ENCODE peak calls at places on chromosomes 13 and 19, in ten cellular contexts. W, B, P, Y, N, J, S, R, M and U are unnamed samples.

GRCh38 chr13:61727714-61728275 is 312.1 kb upstream of the PCDH20 start:
- DNase-seq in N (no peak), M (no peak), J (no peak), S (no peak), Y (no peak), R (peak; percentile 71), P (no peak), W (no peak), B (no peak), U (no peak)

GRCh38 chr19:51418707-51419106 is 1.3 kb upstream of the SIGLEC10 start:
- DNase-seq in M (no peak), B (no peak), W (no peak), N (no peak), Y (no peak), S (no peak), J (no peak), R (no peak), P (no peak), U (no peak)

GRCh38 chr13:38570706-38571105 is 116.2 kb upstream of the FREM2 start:
- DNase-seq in W (no peak), R (no peak), P (no peak), M (no peak), N (no peak), Y (no peak), B (no peak), J (no peak), S (no peak), U (no peak)

GRCh38 chr13:43127827-43128226 is 104.4 kb downstream of the DNAJC15 start:
- DNase-seq in M (no peak), Y (no peak), W (no peak), P (no peak), N (no peak), R (no peak), S (no peak), J (no peak), B (no peak), U (no peak)

GRCh38 chr19:32800757-32801156 is 68.8 kb downstream of the SLC7A9 start:
- DNase-seq in B (no peak), Y (no peak), S (no peak), M (no peak), W (no peak), P (no peak), R (no peak), N (no peak), J (no peak), U (no peak)

GRCh38 chr13:80040219-80040976 is 300.5 kb downstream of the SPRY2 start:
- DNase-seq in B (no peak), S (no peak), W (no peak), Y (no peak), N (peak; percentile 95), P (no peak), M (no peak), J (peak; percentile 100), R (no peak), U (no peak)

GRCh38 chr19:3471954-3472655 is 8.2 kb downstream of the SMIM24 start:
- DNase-seq in S (peak; percentile 14), R (no peak), J (no peak), M (no peak), P (no peak), B (peak; percentile 37), Y (peak; percentile 21), N (no peak), W (peak; percentile 56), U (no peak)

GRCh38 chr13:75359266-75359665 is 122.7 kb downstream of the TBC1D4 start:
- DNase-seq in R (peak; percentile 89), M (no peak), S (no peak), Y (no peak), B (no peak), J (peak; percentile 94), P (no peak), W (no peak), N (peak; percentile 90), U (no peak)

GRCh38 chr19:32240316-32240715 is 105.1 kb upstream of the ZNF507 start:
- DNase-seq in N (no peak), P (no peak), B (no peak), J (no peak), W (no peak), R (no peak), S (no peak), Y (no peak), M (no peak), U (no peak)

GRCh38 chr19:30226464-30227070 is 145.6 kb upstream of the ZNF536 start:
- DNase-seq in J (no peak), S (no peak), M (no peak), Y (no peak), W (no peak), P (peak; percentile 23), N (no peak), R (peak; percentile 38), B (no peak), U (no peak)

GRCh38 chr13:25977216-25977615 is 74.6 kb downstream of the SHISA2 start:
- DNase-seq in R (peak; percentile 97), S (no peak), M (no peak), B (no peak), Y (no peak), P (no peak), N (no peak), W (peak; percentile 24), J (no peak), U (no peak)

GRCh38 chr19:15294591-15294990 is 37.7 kb downstream of the BRD4 start:
- DNase-seq in P (no peak), W (peak; percentile 44), Y (no peak), S (no peak), J (no peak), B (no peak), M (peak; percentile 11), N (peak; percentile 57), R (no peak), U (no peak)

GRCh38 chr19:58575183-58576041 is 2.3 kb upstream of the MZF1 start:
- DNase-seq in R (peak; percentile 97), P (peak; percentile 66), N (peak; percentile 90), M (no peak), B (peak; percentile 60), Y (peak; percentile 66), W (peak; percentile 85), S (peak; percentile 63), J (peak; percentile 85), U (peak; percentile 58)

GRCh38 chr13:61685683-61686013 is 270.0 kb upstream of the PCDH20 start:
- DNase-seq in R (peak; percentile 81), S (no peak), B (no peak), W (no peak), N (no peak), Y (no peak), M (peak; percentile 25), J (no peak), P (no peak), U (no peak)

GRCh38 chr19:45798995-45799517 is 6.4 kb upstream of the DMWD start:
- DNase-seq in Y (peak; percentile 53), M (no peak), W (peak; percentile 79), J (peak; percentile 83), N (peak; percentile 93), R (peak; percentile 54), S (peak; percentile 33), B (peak; percentile 41), P (peak; percentile 76), U (peak; percentile 41)

GRCh38 chr13:24495151-24495729 is 17.3 kb downstream of the PARP4 start:
- DNase-seq in B (no peak), Y (no peak), R (no peak), P (no peak), W (no peak), J (no peak), N (no peak), S (no peak), M (no peak), U (no peak)

GRCh38 chr13:23723463-23723862 is 153.3 kb downstream of the TNFRSF19 start:
- DNase-seq in J (peak; percentile 78), N (peak; percentile 70), B (no peak), R (no peak), W (no peak), P (no peak), S (no peak), Y (no peak), M (no peak), U (no peak)

GRCh38 chr19:46586294-46586693 is 14.8 kb upstream of the CALM3 start:
- DNase-seq in M (no peak), B (no peak), Y (no peak), W (no peak), P (no peak), N (no peak), R (no peak), S (no peak), J (no peak), U (no peak)